ENCODE peak calls at places on chromosome 13, in eight cellular contexts. Z, U, B, E, D, K, Q and W are unnamed samples.

GRCh38 chr13:74555291-74556001 is 421.2 kb upstream of the KLF12 start:
- DNase-seq in Z (no peak), U (no peak), B (no peak), Q (no peak), K (no peak), D (no peak), E (no peak), W (no peak)

GRCh38 chr13:32036762-32037161 is 5.2 kb downstream of the FRY start:
- DNase-seq in B (no peak), Z (no peak), K (no peak), D (no peak), E (no peak), Q (no peak), U (no peak), W (no peak)

GRCh38 chr13:97327521-97328221 is 105.5 kb downstream of the MBNL2 start:
- DNase-seq in Z (no peak), B (no peak), Q (no peak), K (peak; percentile 15), D (peak; percentile 52), U (no peak), E (no peak), W (no peak)

GRCh38 chr13:26887594-26887993 is 127.0 kb upstream of the GPR12 start:
- DNase-seq in Q (no peak), D (no peak), U (no peak), K (no peak), B (no peak), E (no peak), Z (no peak), W (no peak)

GRCh38 chr13:76820759-76821158 is 65.4 kb downstream of the KCTD12 start:
- DNase-seq in E (no peak), K (no peak), Z (no peak), B (no peak), D (no peak), U (no peak), Q (no peak), W (no peak)

GRCh38 chr13:47934371-47934770 is 66.7 kb downstream of the SUCLA2 start:
- DNase-seq in B (no peak), Q (no peak), U (no peak), D (peak; percentile 93), Z (no peak), E (no peak), K (no peak), W (no peak)

GRCh38 chr13:105177265-105177900 is 1358.1 kb downstream of the EFNB2 start:
- DNase-seq in E (no peak), U (no peak), K (no peak), Q (no peak), B (no peak), D (peak; percentile 4), Z (no peak), W (no peak)

GRCh38 chr13:94764576-94765321 is 52.4 kb upstream of the SOX21 start:
- DNase-seq in Z (no peak), U (no peak), E (no peak), B (no peak), Q (no peak), K (no peak), D (peak; percentile 87), W (no peak)

GRCh38 chr13:86757236-86757978 is 913.8 kb upstream of the SLITRK5 start:
- DNase-seq in D (no peak), B (no peak), E (no peak), K (no peak), Z (no peak), Q (no peak), U (peak; percentile 58), W (no peak)

GRCh38 chr13:24662195-24663088 is 17.8 kb upstream of the ATP12A start:
- DNase-seq in B (no peak), D (no peak), K (no peak), U (no peak), Z (no peak), E (no peak), Q (no peak), W (no peak)

GRCh38 chr13:89061821-89062220 is 1390.7 kb downstream of the SLITRK5 start:
- DNase-seq in U (no peak), K (no peak), Z (no peak), D (no peak), B (no peak), Q (no peak), E (no peak), W (no peak)

GRCh38 chr13:85313761-85314503 is 485.3 kb downstream of the SLITRK6 start:
- DNase-seq in E (no peak), B (no peak), U (no peak), Z (peak; percentile 40), Q (no peak), K (no peak), D (peak; percentile 67), W (no peak)